ENCODE peak calls at places on chromosomes 6 and 20, in ten cellular contexts. Y, C, D, V, W, B, J, I, Z and M are unnamed samples.

GRCh38 chr6:32092760-32093497 is 16.2 kb downstream of the TNXB start:
- DNase-seq in Y (peak; percentile 67), C (peak; percentile 43), D (no peak), V (no peak), W (no peak), B (no peak), J (no peak), I (no peak), Z (no peak), M (peak; percentile 46)

GRCh38 chr6:35707714-35708407 is 19.1 kb upstream of the FKBP5 start:
- DNase-seq in Y (no peak), C (no peak), D (no peak), V (no peak), W (no peak), B (no peak), J (no peak), I (no peak), Z (no peak), M (no peak)

GRCh38 chr20:61519488-61519887 is 267.4 kb downstream of the CDH4 start:
- DNase-seq in Y (no peak), C (no peak), D (no peak), V (no peak), W (no peak), B (no peak), J (no peak), I (no peak), Z (no peak), M (no peak)

GRCh38 chr6:19723533-19723932 is 113.6 kb upstream of the ID4 start:
- DNase-seq in Y (peak; percentile 49), C (no peak), D (no peak), V (no peak), W (no peak), B (no peak), J (no peak), I (no peak), Z (no peak), M (peak; percentile 74)

GRCh38 chr6:147664092-147664491 is 155.6 kb downstream of the SAMD5 start:
- DNase-seq in Y (no peak), C (no peak), D (no peak), V (no peak), W (no peak), B (no peak), J (no peak), I (no peak), Z (no peak), M (no peak)

GRCh38 chr6:148700713-148701392 is 46.0 kb upstream of the UST start:
- DNase-seq in Y (no peak), C (no peak), D (no peak), V (no peak), W (peak; percentile 11), B (no peak), J (no peak), I (no peak), Z (no peak), M (peak; percentile 18)

GRCh38 chr6:116012471-116012949 is 48.2 kb downstream of the FRK start:
- DNase-seq in Y (no peak), C (no peak), D (no peak), V (no peak), W (no peak), B (no peak), J (no peak), I (no peak), Z (no peak), M (no peak)

GRCh38 chr6:89197141-89197540 is 20.0 kb downstream of the GABRR1 start:
- DNase-seq in Y (no peak), C (no peak), D (no peak), V (no peak), W (no peak), B (no peak), J (no peak), I (no peak), Z (no peak), M (no peak)

GRCh38 chr6:134288538-134289203 is 29.2 kb downstream of the SGK1 start:
- DNase-seq in Y (peak; percentile 40), C (no peak), D (no peak), V (no peak), W (no peak), B (peak; percentile 11), J (no peak), I (no peak), Z (no peak), M (peak; percentile 93)

GRCh38 chr6:127118505-127119360 is at the start of gene RSPO3:
- DNase-seq in Y (no peak), C (peak; percentile 50), D (peak; percentile 21), V (peak; percentile 40), W (peak; percentile 11), B (no peak), J (no peak), I (peak; percentile 24), Z (no peak), M (no peak)

GRCh38 chr6:53931086-53931485 is 136.3 kb downstream of the LRRC1 start:
- DNase-seq in Y (no peak), C (no peak), D (no peak), V (no peak), W (no peak), B (no peak), J (no peak), I (no peak), Z (no peak), M (no peak)

GRCh38 chr20:6898928-6899327 is 131.4 kb downstream of the BMP2 start:
- DNase-seq in Y (no peak), C (no peak), D (no peak), V (no peak), W (no peak), B (no peak), J (no peak), I (no peak), Z (no peak), M (no peak)

GRCh38 chr6:37696841-37697735 is 595 bp downstream of the MDGA1 start:
- DNase-seq in Y (no peak), C (no peak), D (no peak), V (peak; percentile 34), W (no peak), B (no peak), J (peak; percentile 63), I (peak; percentile 30), Z (no peak), M (no peak)
- TF ChIP-seq CTCF in Y (no peak), C (no peak), D (no peak), V (peak; percentile 34), W (no peak), B (no peak), J (no peak), I (peak; percentile 46), Z (no peak), M (peak; percentile 64)

GRCh38 chr20:13611726-13612125 is 27.0 kb downstream of the TASP1 start:
- DNase-seq in Y (no peak), C (no peak), D (no peak), V (no peak), W (no peak), B (no peak), J (no peak), I (no peak), Z (no peak), M (no peak)

GRCh38 chr20:13613917-13614316 is 24.8 kb downstream of the TASP1 start:
- DNase-seq in Y (no peak), C (no peak), D (no peak), V (no peak), W (no peak), B (no peak), J (no peak), I (no peak), Z (no peak), M (no peak)

DNA sequence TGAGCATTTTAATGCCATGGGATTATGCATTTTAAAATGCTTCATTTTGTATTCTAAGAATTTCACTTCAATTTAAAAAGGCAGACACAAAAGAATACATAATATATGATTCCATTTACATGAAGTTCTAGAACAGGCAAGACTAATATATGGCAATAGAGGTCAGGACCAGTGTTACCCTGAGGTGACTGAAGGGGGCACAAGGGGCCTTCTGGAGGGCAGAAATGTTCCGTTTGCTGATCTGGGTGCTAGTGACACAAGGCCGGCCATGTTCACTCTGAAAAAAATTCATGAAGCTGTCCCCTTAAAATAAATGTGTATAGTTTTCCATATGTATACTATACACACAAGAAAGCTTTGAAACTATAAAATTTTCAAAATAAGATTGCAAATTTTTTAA is 28.5 kb downstream of the TASP1 start:
- DNase-seq in Y (no peak), C (no peak), D (no peak), V (peak; percentile 14), W (no peak), B (no peak), J (peak; percentile 8), I (no peak), Z (no peak), M (no peak)
- TF ChIP-seq CTCF in Y (no peak), C (no peak), D (no peak), V (no peak), W (no peak), B (no peak), J (peak; percentile 37), I (peak; percentile 30), Z (peak; percentile 26), M (peak; percentile 13)

GRCh38 chr6:80319286-80319685 is 212.8 kb downstream of the BCKDHB start:
- DNase-seq in Y (no peak), C (no peak), D (no peak), V (no peak), W (no peak), B (no peak), J (no peak), I (no peak), Z (no peak), M (no peak)

GRCh38 chr6:80314531-80314930 is 208.1 kb downstream of the BCKDHB start:
- DNase-seq in Y (no peak), C (no peak), D (no peak), V (no peak), W (no peak), B (no peak), J (no peak), I (no peak), Z (no peak), M (no peak)

GRCh38 chr6:80321011-80321410 is 214.5 kb downstream of the BCKDHB start:
- DNase-seq in Y (no peak), C (no peak), D (no peak), V (no peak), W (no peak), B (no peak), J (no peak), I (no peak), Z (no peak), M (no peak)

DNA sequence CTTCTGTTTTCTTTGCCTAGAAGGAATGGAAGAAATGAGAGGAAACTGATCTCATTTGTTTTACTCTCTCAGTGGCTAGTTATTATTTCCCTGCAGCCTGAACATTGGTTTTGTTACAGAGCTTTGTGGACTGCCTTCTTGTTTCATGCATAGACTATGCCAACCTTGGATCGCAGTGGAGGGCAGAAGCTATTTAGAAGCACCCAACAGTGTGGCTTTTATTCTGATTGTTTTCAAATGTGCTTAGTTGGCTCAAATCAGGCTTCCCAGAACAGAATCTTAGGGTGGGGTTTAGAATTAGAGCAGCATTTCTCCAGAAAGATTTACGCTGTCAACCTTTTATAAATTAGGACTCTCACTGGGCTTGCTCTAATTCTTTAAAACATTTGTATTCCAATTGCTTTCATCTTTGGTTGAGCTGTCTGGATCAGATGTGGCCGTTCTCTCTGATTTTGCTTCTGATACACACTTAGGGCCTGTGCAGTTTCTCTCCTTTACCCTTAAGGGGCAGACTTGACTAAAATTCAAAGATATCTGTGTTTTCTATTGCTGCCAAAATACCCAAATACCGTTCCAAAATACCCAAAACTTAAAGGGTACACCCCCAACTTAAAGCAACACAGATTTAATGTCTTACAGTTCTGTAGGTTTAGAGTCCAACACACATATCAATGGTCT is 210.3 kb downstream of the BCKDHB start:
- DNase-seq in Y (no peak), C (no peak), D (no peak), V (no peak), W (no peak), B (no peak), J (no peak), I (no peak), Z (no peak), M (no peak)
- TF ChIP-seq CTCF in Y (peak; percentile 36), C (no peak), D (no peak), V (no peak), W (no peak), B (no peak), J (no peak), I (no peak), Z (no peak), M (peak; percentile 39)

GRCh38 chr6:2977290-2977689 is 5.9 kb upstream of the SERPINB6 start:
- DNase-seq in Y (no peak), C (no peak), D (no peak), V (no peak), W (no peak), B (no peak), J (no peak), I (no peak), Z (no peak), M (no peak)
- TF ChIP-seq CTCF in Y (no peak), C (no peak), D (no peak), V (no peak), W (no peak), B (no peak), J (no peak), I (no peak), Z (no peak), M (no peak)